ENCODE peak calls at places on chromosomes 6 and 20, in four cellular contexts. D is A549, C is HepG2, S is K562. E is an unnamed sample.

GRCh38 chr6:16511048-16511660 is 250.1 kb downstream of the ATXN1 start:
- DNase-seq in S (peak), D (peak), C (peak), E (no peak)

GRCh38 chr6:804771-805170 is 111.8 kb upstream of the EXOC2 start:
- DNase-seq in C (no peak), D (no peak), S (no peak), E (no peak)

GRCh38 chr6:36729169-36729549 is 31.5 kb downstream of the RAB44 start:
- DNase-seq in C (no peak), D (no peak), S (no peak), E (no peak)

GRCh38 chr6:15255481-15256414 is 9.9 kb downstream of the JARID2 start:
- DNase-seq in S (no peak), D (no peak), C (no peak), E (no peak)

GRCh38 chr6:108242721-108243120 is 18.1 kb downstream of the SNX3 start:
- DNase-seq in S (no peak), D (no peak), C (no peak), E (no peak)

GRCh38 chr6:56992053-56992452 is 37.1 kb downstream of the BEND6 start:
- DNase-seq in D (no peak), C (no peak), S (no peak), E (no peak)

GRCh38 chr6:144519429-144519828 is 234.3 kb downstream of the UTRN start:
- DNase-seq in S (no peak), D (no peak), C (no peak), E (no peak)

GRCh38 chr6:118813795-118814194 is 80.2 kb upstream of the ASF1A start:
- DNase-seq in C (no peak), S (no peak), D (no peak), E (no peak)

GRCh38 chr20:43384321-43384940 is 73.3 kb upstream of the SRSF6 start:
- DNase-seq in S (no peak), D (no peak), C (no peak), E (no peak)

GRCh38 chr6:134195164-134195906 is 122.6 kb downstream of the SGK1 start:
- DNase-seq in D (no peak), S (peak), C (peak), E (no peak)

GRCh38 chr20:38880952-38881735 is 45.1 kb upstream of the FAM83D start:
- DNase-seq in D (no peak), C (no peak), S (no peak), E (no peak)

DNA sequence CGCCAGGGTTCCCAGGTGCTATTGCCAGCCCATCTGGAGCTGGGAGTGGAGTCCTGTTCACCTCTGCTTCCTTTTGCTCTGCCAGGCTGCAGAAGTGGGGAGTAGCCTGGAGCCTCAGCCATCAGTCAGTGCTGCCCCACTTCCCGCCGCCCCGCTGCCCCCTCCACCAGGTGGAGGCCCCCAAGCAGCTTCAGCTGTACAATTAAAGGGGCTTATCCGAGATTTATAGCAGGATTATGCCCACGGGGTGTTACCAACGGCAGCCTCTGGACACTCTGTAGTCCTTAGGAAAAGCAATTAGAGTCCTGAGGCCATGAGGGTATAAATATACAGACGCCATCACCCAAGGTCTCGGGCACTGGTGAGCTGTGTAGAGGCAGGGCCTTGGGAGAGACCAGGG is 55.4 kb downstream of the GRM4 start:
- DNase-seq in D (no peak), S (no peak), C (no peak), E (no peak)
- TF ChIP-seq RNF2 in D (no peak), S (no peak), C (no peak), E (no peak)

GRCh38 chr20:50536333-50536732 is 26.1 kb downstream of the PTPN1 start:
- DNase-seq in C (no peak), S (no peak), D (no peak), E (no peak)

GRCh38 chr20:50535162-50535561 is 25.0 kb downstream of the PTPN1 start:
- DNase-seq in S (no peak), D (no peak), C (no peak), E (no peak)

GRCh38 chr20:50533464-50533863 is 23.3 kb downstream of the PTPN1 start:
- DNase-seq in D (no peak), S (no peak), C (no peak), E (no peak)

GRCh38 chr20:50533061-50533460 is 22.9 kb downstream of the PTPN1 start:
- DNase-seq in S (no peak), C (no peak), D (no peak), E (no peak)

DNA sequence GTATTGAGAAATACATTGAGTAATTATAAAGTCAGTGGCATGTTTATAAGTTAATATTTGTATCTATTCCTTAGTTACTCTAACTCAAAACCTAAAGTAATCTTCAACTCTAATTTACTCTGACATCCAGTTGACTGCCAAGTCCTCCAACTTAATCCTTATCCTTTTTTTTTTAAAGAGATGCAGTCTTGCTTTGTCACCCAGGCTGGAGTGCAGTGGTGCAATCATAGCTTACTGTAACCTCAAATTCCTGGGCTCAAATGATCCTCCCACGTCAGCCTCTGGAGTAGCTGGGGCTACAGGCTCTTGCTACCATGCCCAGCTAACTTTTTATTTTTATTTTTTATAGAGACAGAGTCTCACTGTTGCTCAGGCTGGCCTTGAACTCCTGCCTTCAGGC is 24.4 kb downstream of the PTPN1 start:
- DNase-seq in S (no peak), D (no peak), C (no peak), E (no peak)
- TF ChIP-seq CEBPB in S (peak), D (no peak), C (no peak), E (no peak)

GRCh38 chr6:129546702-129547101 is 163.3 kb downstream of the ARHGAP18 start:
- DNase-seq in D (no peak), S (no peak), C (no peak), E (no peak)
- TF ChIP-seq RNF2 in D (no peak), S (no peak), C (no peak), E (no peak)

GRCh38 chr20:11881453-11881852 is 36.2 kb upstream of the BTBD3 start:
- DNase-seq in C (no peak), S (no peak), D (no peak), E (no peak)

GRCh38 chr20:11880694-11881093 is 37.0 kb upstream of the BTBD3 start:
- DNase-seq in C (peak), S (no peak), D (no peak), E (no peak)

DNA sequence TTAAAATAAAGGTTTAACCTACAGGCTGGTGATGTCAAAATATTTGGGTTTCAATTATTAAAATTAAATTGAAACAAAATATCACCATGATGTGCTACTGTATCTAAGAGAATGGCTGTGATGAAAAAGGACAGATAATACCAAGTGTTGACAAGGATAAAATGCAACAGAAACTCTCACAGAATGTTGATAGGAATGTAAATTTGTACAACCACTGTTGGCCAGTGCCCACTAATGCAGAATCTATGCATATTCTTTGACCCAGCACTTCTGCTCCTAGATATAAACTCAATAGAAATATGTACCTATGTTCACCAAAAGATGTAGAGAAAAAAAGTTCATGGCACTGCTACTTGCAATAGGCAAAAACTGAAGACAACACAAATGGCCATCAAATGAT is 41.1 kb upstream of the BTBD3 start:
- DNase-seq in D (no peak), C (no peak), S (no peak), E (no peak)
- TF ChIP-seq CEBPB in D (no peak), C (no peak), S (no peak), E (no peak)

DNA sequence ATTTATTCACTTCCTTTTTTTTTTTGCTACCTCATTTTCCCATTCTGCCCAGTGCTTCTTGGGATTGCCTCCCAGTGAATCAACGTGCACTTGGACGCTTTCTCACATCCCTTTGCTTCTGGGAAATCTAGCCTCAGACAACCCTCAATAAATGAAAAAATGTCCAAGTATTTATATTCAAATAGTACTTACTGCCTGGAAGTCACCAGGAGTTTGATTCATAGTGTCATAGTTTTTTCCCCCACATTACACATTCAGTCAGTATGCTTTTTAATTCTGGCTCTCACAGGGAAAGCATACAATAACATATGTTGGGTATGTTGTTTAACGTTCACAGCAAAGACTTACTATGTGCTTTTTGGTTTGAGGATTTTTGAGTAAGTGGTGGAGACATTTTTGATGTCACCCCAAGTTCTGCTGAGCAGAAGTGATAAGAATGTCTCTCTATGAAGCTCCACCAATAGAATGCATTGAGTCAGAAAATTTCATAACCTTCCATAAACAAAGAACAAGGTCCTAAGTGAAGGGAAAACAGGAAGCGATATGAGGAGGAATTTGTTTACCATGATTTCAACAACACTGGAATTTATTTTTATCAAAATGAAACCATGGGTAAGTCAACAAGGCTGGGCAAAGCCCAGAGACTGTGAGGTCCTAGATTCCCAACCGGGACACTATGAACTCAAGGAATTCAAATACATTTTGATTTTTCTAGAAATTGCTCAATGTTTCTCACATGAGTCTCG is 301.2 kb upstream of the BMP2 start:
- DNase-seq in S (no peak), C (peak), D (no peak), E (no peak)
- TF ChIP-seq RNF2 in S (no peak), C (no peak), D (no peak), E (no peak)

E was measured in H1.